ENCODE peak calls at places on chromosomes 4 and X, in four cellular contexts. L is epithelial cell of esophagus, N is testis, P is T follicular helper cell. D is an unnamed sample.

GRCh38 chrX:103248553-103248952 is 6.4 kb downstream of the TCEAL8 start:
- DNase-seq in L (peak; percentile 37), N (no peak), P (no peak), D (no peak)

GRCh38 chr4:145732416-145732815 is 52.5 kb downstream of the C4orf51 start:
- DNase-seq in L (no peak), N (no peak), P (no peak), D (no peak)

GRCh38 chrX:132071260-132071659 is 48.2 kb downstream of the STK26 start:
- DNase-seq in L (peak; percentile 6), N (no peak), P (no peak), D (no peak)

GRCh38 chrX:139734996-139735395 is 27.0 kb upstream of the MCF2 start:
- DNase-seq in L (peak; percentile 40), N (no peak), P (no peak), D (no peak)

GRCh38 chrX:103175944-103176753 is 38.8 kb upstream of the BEX4 start:
- DNase-seq in L (peak; percentile 48), N (peak; percentile 76), P (peak; percentile 41), D (peak; percentile 51)

GRCh38 chr4:187357045-187357643 is 633.5 kb upstream of the FAT1 start:
- DNase-seq in L (no peak), N (no peak), P (no peak), D (no peak)

GRCh38 chr4:145731026-145731425 is 51.1 kb downstream of the C4orf51 start:
- DNase-seq in L (no peak), N (no peak), P (no peak), D (no peak)

GRCh38 chr4:63637270-63637669 is 772.0 kb downstream of the TECRL start:
- DNase-seq in L (no peak), N (no peak), P (no peak), D (no peak)

GRCh38 chrX:39730671-39731389 is 366.9 kb downstream of the BCOR start:
- DNase-seq in L (peak; percentile 47), N (peak; percentile 45), P (peak; percentile 28), D (peak; percentile 23)

GRCh38 chr4:146278986-146279385 is 64.6 kb downstream of the REELD1 start:
- DNase-seq in L (no peak), N (no peak), P (no peak), D (no peak)